ENCODE peak calls at places on chromosomes 4 and X, in five cellular contexts. Z is astrocyte, X is heart right ventricle, K is D721Med, O is left ventricle myocardium inferior. A is an unnamed sample.

GRCh38 chr4:9927317-9928007 is 93.8 kb downstream of the SLC2A9 start:
- DNase-seq in Z (no peak), X (no peak), K (no peak), O (no peak), A (no peak)

GRCh38 chrX:47148946-47149345 is 3.9 kb downstream of the RBM10 start:
- DNase-seq in Z (no peak), X (no peak), K (no peak), O (no peak), A (peak)

GRCh38 chr4:1050486-1051213 is 39.2 kb downstream of the FGFRL1 start:
- DNase-seq in Z (no peak), X (no peak), K (no peak), O (peak), A (no peak)

GRCh38 chrX:17425551-17425950 is 50.6 kb downstream of the NHS start:
- DNase-seq in Z (peak), X (no peak), K (no peak), O (no peak), A (no peak)

GRCh38 chr4:8891646-8892555 is 20.3 kb upstream of the HMX1 start:
- DNase-seq in Z (no peak), X (no peak), K (no peak), O (no peak), A (no peak)

GRCh38 chr4:152983774-152984411 is 47.8 kb downstream of the FHDC1 start:
- DNase-seq in Z (peak), X (no peak), K (no peak), O (no peak), A (no peak)

GRCh38 chr4:71231073-71231752 is 107.6 kb upstream of the SLC4A4 start:
- DNase-seq in Z (peak), X (peak), K (no peak), O (peak), A (no peak)

GRCh38 chr4:143399113-143399949 is 62.7 kb downstream of the GAB1 start:
- DNase-seq in Z (no peak), X (no peak), K (no peak), O (no peak), A (no peak)

GRCh38 chrX:363621-364375 is 22.9 kb downstream of the PPP2R3B start:
- DNase-seq in Z (no peak), X (no peak), K (no peak), O (no peak), A (no peak)

GRCh38 chrX:152821145-152821765 is 9.3 kb downstream of the CETN2 start:
- DNase-seq in Z (no peak), X (no peak), K (no peak), O (no peak), A (peak)
- TF ChIP-seq CTCF in Z (peak), X (peak), K (peak), O (peak), A (peak)

GRCh38 chr4:186226521-186227189 is 652 bp upstream of the KLKB1 start:
- DNase-seq in Z (no peak), X (no peak), K (no peak), O (no peak), A (no peak)

GRCh38 chr4:186227744-186228513 is 622 bp downstream of the KLKB1 start:
- DNase-seq in Z (no peak), X (no peak), K (no peak), O (no peak), A (no peak)

GRCh38 chr4:186227221-186227620 is at the start of gene KLKB1:
- DNase-seq in Z (no peak), X (no peak), K (no peak), O (no peak), A (no peak)

GRCh38 chr4:186225848-186226247 is 1.5 kb upstream of the KLKB1 start:
- DNase-seq in Z (no peak), X (no peak), K (no peak), O (no peak), A (no peak)

GRCh38 chr4:186228514-186228894 is 1.2 kb downstream of the KLKB1 start:
- DNase-seq in Z (no peak), X (no peak), K (no peak), O (no peak), A (no peak)
- TF ChIP-seq CTCF in Z (no peak), X (no peak), K (no peak), O (no peak), A (no peak)

GRCh38 chrX:41759817-41760216 is 35.8 kb downstream of the GPR82 start:
- DNase-seq in Z (no peak), X (no peak), K (no peak), O (no peak), A (peak)
- TF ChIP-seq CTCF in Z (peak), X (peak), K (peak), O (peak), A (peak)

GRCh38 chr4:164023214-164023613 is 528.7 kb downstream of the TMA16 start:
- DNase-seq in Z (no peak), X (no peak), K (no peak), O (no peak), A (no peak)
- TF ChIP-seq CTCF in Z (no peak), X (no peak), K (no peak), O (no peak), A (no peak)

DNA sequence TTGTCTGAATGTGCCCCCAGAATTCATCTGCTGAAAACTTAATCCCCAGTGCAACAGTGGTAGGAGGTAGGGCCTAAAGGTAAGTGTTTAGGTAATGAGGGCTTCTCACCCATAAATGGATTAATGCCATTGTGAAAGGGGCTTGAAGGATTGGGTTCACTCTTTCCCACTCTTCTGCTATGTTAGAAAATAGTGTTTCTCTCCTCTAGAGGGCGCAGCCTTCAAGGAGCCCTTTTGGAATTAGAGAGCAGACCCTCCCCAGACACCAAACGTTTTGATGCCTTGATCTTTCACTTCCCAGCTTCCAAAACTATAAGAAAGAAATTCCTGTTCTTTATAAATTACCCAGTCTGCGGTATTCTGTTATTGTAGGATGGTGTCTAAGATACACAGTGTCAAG is 706.4 kb downstream of the SMARCA1 start:
- DNase-seq in Z (no peak), X (no peak), K (no peak), O (no peak), A (no peak)
- TF ChIP-seq CTCF in Z (no peak), X (peak), K (peak), O (peak), A (peak)

GRCh38 chr4:78553526-78554060 is 2.0 kb downstream of the ANXA3 start:
- DNase-seq in Z (peak), X (peak), K (no peak), O (no peak), A (no peak)

GRCh38 chr4:78558421-78558820 is 6.9 kb downstream of the ANXA3 start:
- DNase-seq in Z (peak), X (no peak), K (no peak), O (no peak), A (no peak)

GRCh38 chr4:78560296-78560963 is 8.9 kb downstream of the ANXA3 start:
- DNase-seq in Z (peak), X (peak), K (no peak), O (no peak), A (no peak)

GRCh38 chr4:78557841-78558240 is 6.3 kb downstream of the ANXA3 start:
- DNase-seq in Z (no peak), X (no peak), K (no peak), O (no peak), A (no peak)

GRCh38 chr4:78556655-78557054 is 5.1 kb downstream of the ANXA3 start:
- DNase-seq in Z (no peak), X (no peak), K (no peak), O (no peak), A (no peak)
- TF ChIP-seq CTCF in Z (no peak), X (no peak), K (no peak), O (no peak), A (no peak)

DNA sequence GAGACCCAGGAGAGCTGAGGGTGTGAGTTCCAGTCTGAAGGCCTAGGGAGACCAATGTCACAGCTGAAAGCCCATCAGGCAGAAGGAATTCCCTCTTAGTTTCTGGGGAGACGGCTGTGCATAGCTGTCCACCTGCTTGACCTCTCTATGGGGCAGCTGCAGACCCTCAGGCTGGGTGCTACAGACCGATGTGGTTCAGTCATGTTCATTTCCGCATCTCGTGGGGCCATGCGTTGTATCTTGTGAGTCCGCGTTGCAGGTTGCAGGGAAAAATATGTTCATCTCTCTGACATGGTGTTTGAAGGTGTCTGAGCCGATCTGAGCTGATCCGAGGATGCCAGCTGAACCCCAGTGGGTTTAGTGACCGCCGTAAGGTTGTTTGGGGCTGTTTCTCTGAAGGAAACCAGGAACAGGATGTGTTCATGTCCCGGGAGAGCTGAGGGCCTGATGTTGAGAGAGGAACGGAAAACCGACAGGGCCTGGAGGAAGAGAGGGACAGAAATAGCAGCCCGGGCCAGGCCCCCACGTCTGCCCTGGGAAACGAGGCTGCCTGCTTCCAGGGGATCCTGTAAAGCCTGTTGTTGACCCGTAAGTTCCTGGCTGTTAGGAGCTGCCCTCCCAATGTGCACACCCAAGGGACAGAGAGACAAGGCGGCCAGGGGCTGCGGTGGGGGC is 9.8 kb upstream of the P2RY8 start:
- DNase-seq in Z (no peak), X (peak), K (no peak), O (peak), A (no peak)
- TF ChIP-seq CTCF in Z (no peak), X (no peak), K (no peak), O (no peak), A (no peak)